ENCODE peak calls at places on chromosome 11, in eight cellular contexts. J is body of pancreas, F is GM23338, V is spleen, X is Peyer's patch, E is heart left ventricle, L is psoas muscle, C is esophagus squamous epithelium. U is an unnamed sample. For H3K4me1, the result is how much of the 10 kb centered on the place peaks cover.

GRCh38 chr11:71379722-71380121 is 68.5 kb downstream of the DHCR7 start:
- DNase-seq in J (no peak), F (no peak), V (no peak), X (no peak), E (no peak), L (no peak), C (no peak), U (no peak)

GRCh38 chr11:17275376-17276235 is 933 bp upstream of the NUCB2 start:
- DNase-seq in J (no peak), F (no peak), V (no peak), X (no peak), E (no peak), L (no peak), C (no peak), U (no peak)

GRCh38 chr11:94910779-94911178 is 62.6 kb downstream of the CWC15 start:
- DNase-seq in J (no peak), F (no peak), V (no peak), X (no peak), E (no peak), L (no peak), C (no peak), U (no peak)

GRCh38 chr11:108512706-108513105 is 14.5 kb upstream of the POGLUT3 start:
- DNase-seq in J (no peak), F (no peak), V (no peak), X (no peak), E (no peak), L (no peak), C (no peak), U (no peak)

GRCh38 chr11:67322049-67322448 is 18.7 kb downstream of the SSH3 start:
- DNase-seq in J (no peak), F (no peak), V (no peak), X (no peak), E (no peak), L (no peak), C (no peak), U (no peak)

GRCh38 chr11:121615506-121615905 is 162.7 kb upstream of the SORL1-AS1 start:
- DNase-seq in J (no peak), F (no peak), V (no peak), X (no peak), E (no peak), L (no peak), C (no peak), U (no peak)

GRCh38 chr11:67639438-67639859 is at the start of gene TBX10:
- DNase-seq in J (no peak), F (no peak), V (no peak), X (no peak), E (no peak), L (no peak), C (no peak), U (no peak)

GRCh38 chr11:27497284-27497866 is 9.2 kb downstream of the LIN7C start:
- DNase-seq in J (no peak), F (peak), V (no peak), X (no peak), E (no peak), L (no peak), C (no peak), U (peak)

GRCh38 chr11:11584446-11584810 is 37.4 kb downstream of the GALNT18 start:
- DNase-seq in J (no peak), F (no peak), V (no peak), X (no peak), E (no peak), L (no peak), C (no peak), U (peak)

DNA sequence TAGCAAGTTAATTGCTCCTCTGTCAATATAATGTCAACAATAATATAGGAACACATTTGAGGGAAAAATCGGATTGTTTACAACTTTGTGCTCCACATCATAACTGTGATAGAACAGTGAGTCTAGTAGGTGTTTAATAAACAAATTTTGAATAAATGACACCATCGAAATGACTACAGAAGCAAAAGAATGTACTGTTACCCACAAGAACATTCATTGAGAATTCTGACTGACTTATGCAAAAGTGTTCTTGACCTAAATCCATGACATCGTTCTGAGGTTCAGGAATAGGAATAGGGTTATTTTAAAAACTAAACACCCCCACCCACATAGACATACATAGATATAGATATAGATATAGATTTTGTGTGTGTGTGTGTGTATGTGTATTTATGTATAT is 8.4 kb downstream of the LRRC4C start:
- DNase-seq in J (no peak), F (no peak), V (no peak), X (no peak), E (no peak), L (no peak), C (no peak), U (no peak)
- H3K4me1 ChIP-seq in J (under half), F (under half), V (under half), X (under half), E (under half), L (under half), C (under half), U (under half)

GRCh38 chr11:33687733-33688479 is 12.7 kb downstream of the C11orf91 start:
- DNase-seq in J (peak), F (peak), V (no peak), X (peak), E (no peak), L (no peak), C (no peak), U (peak)
- TF ChIP-seq CTCF in J (peak), F (peak), V (peak), X (peak), E (peak), L (peak), C (peak), U (peak)

GRCh38 chr11:46345881-46346484 is 1.3 kb upstream of the DGKZ start:
- DNase-seq in J (no peak), F (no peak), V (peak), X (no peak), E (no peak), L (no peak), C (no peak), U (no peak)

GRCh38 chr11:46342237-46342636 is 5.0 kb upstream of the DGKZ start:
- DNase-seq in J (no peak), F (peak), V (no peak), X (no peak), E (no peak), L (no peak), C (no peak), U (peak)

GRCh38 chr11:46345131-46345597 is 2.1 kb upstream of the DGKZ start:
- DNase-seq in J (no peak), F (peak), V (peak), X (peak), E (peak), L (no peak), C (no peak), U (no peak)

GRCh38 chr11:46341454-46341853 is 5.8 kb upstream of the DGKZ start:
- DNase-seq in J (no peak), F (no peak), V (no peak), X (no peak), E (no peak), L (no peak), C (no peak), U (no peak)

DNA sequence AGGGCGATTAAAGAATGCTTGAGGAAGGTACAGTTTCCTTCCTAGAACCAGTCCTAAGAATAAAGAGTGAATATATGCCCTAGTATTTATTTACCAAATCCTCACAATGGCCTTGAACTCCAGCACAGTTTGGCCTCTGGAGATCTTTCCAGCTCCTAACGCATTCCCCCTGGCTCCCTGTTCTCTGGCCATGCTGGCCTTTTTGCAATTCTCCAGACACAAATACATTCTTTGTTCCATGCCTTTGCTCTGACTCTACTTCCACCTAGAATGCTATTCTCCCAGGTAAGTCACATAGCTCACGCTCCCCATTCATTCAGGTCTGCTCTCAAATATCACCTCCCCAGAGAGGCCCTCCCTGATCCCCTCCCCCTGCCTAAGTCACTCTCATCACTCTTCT is 3.7 kb upstream of the DGKZ start:
- DNase-seq in J (no peak), F (peak), V (no peak), X (no peak), E (no peak), L (no peak), C (no peak), U (no peak)
- H3K4me1 ChIP-seq in J (under half), F (half or more), V (under half), X (under half), E (under half), L (under half), C (under half), U (under half)

DNA sequence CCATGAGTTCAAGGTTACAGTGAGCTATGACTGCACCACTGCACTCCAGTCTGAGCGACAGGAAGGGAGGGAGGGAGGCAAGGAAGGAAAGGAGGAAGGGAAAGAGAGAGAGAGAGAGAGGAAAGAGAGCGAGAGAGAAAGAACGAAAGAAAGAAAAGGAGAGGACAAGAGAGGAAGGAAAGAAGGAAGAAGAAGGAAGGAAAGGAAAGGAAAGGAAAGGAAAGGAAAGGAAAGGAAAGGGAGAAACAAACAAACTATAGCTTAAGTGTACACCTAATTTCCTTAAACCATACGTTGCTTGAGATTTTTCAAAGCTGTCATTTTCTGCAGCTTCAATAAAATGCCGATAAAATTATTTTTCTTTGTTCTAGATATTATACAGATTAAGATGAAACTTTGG is 80.2 kb upstream of the APOA1 start:
- DNase-seq in J (no peak), F (no peak), V (no peak), X (no peak), E (no peak), L (no peak), C (no peak), U (no peak)
- TF ChIP-seq CTCF in J (no peak), F (no peak), V (no peak), X (no peak), E (no peak), L (no peak), C (no peak), U (no peak)

GRCh38 chr11:14308114-14308896 is 50.7 kb downstream of the RRAS2 start:
- DNase-seq in J (no peak), F (peak), V (no peak), X (no peak), E (no peak), L (no peak), C (no peak), U (peak)

GRCh38 chr11:14310696-14311095 is 48.3 kb downstream of the RRAS2 start:
- DNase-seq in J (no peak), F (no peak), V (no peak), X (no peak), E (no peak), L (no peak), C (no peak), U (no peak)

GRCh38 chr11:14309425-14310192 is 49.4 kb downstream of the RRAS2 start:
- DNase-seq in J (no peak), F (no peak), V (no peak), X (no peak), E (no peak), L (no peak), C (no peak), U (no peak)

GRCh38 chr11:14306481-14306880 is 52.5 kb downstream of the RRAS2 start:
- DNase-seq in J (no peak), F (peak), V (no peak), X (no peak), E (no peak), L (no peak), C (no peak), U (no peak)

GRCh38 chr11:14308897-14309387 is 50.0 kb downstream of the RRAS2 start:
- DNase-seq in J (no peak), F (no peak), V (no peak), X (no peak), E (no peak), L (no peak), C (no peak), U (no peak)
- H3K4me1 ChIP-seq in J (under half), F (half or more), V (under half), X (under half), E (under half), L (half or more), C (under half), U (under half)

DNA sequence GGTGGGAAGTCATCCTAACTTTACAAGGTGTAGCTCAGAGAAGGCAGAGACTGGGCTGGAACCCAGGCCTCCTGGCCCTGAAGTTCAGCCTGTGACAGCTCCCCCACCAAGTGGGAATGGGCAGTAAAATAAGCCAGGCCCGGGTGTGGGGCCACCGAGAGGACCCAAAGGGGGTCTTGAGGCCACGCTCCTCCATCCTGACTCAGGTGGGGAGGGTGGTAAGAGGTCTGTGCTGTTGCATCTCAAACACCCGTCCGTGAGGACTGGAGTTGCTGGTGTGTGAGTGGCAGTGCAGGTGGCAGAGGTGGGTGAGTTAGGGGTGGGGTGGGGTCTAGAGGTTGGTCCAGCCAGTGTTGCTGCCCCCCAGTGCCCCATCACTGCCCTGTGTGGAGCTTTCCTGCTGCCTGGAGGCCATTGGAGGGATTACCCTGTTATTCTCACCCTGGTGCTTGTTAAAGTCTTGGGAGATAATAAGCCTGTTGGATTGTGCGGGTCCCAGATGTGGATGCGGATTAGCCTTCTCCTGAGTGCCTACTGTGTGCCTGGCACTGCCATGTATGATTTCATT is 12.7 kb downstream of the SERPINH1 start:
- DNase-seq in J (no peak), F (no peak), V (no peak), X (no peak), E (no peak), L (no peak), C (no peak), U (no peak)
- TF ChIP-seq CTCF in J (no peak), F (peak), V (no peak), X (no peak), E (peak), L (no peak), C (no peak), U (peak)

GRCh38 chr11:24293964-24294363 is 202.9 kb upstream of the LUZP2 start:
- DNase-seq in J (no peak), F (no peak), V (no peak), X (no peak), E (no peak), L (no peak), C (no peak), U (no peak)
- H3K4me1 ChIP-seq in J (under half), F (under half), V (under half), X (under half), E (under half), L (under half), C (under half), U (under half)